ENCODE peak calls at places on chromosomes 1 and 21, in nine cellular contexts. H is A172; J is SK-MEL-5; M is NCI-H226; E is activated CD4-positive, alpha-beta T cell treated with anti-CD3 and anti-CD28 coated beads for 48 hours; B is H54; O is breast epithelium; W is neural progenitor cell; D is lower lobe of right lung. N is an unnamed sample.

GRCh38 chr1:166307261-166308188 is 140.7 kb upstream of the FAM78B start:
- DNase-seq in H (no peak), J (no peak), M (no peak), E (no peak), B (no peak), O (no peak), W (no peak), D (no peak), N (no peak)

GRCh38 chr1:23591460-23592208 is 32.3 kb upstream of the ID3 start:
- DNase-seq in H (no peak), J (no peak), M (no peak), E (peak), B (no peak), O (no peak), W (no peak), D (no peak), N (peak)

GRCh38 chr1:3836421-3836820 is 20.6 kb downstream of the CEP104 start:
- DNase-seq in H (peak), J (no peak), M (no peak), E (no peak), B (no peak), O (no peak), W (no peak), D (no peak), N (no peak)

GRCh38 chr1:11341881-11342552 is 69.0 kb downstream of the UBIAD1 start:
- DNase-seq in H (no peak), J (no peak), M (no peak), E (no peak), B (no peak), O (no peak), W (no peak), D (no peak), N (no peak)

GRCh38 chr21:42153746-42154145 is 65.2 kb upstream of the ABCG1 start:
- DNase-seq in H (no peak), J (no peak), M (no peak), E (no peak), B (no peak), O (no peak), W (no peak), D (no peak), N (no peak)

GRCh38 chr1:198472997-198473396 is 67.5 kb downstream of the ATP6V1G3 start:
- DNase-seq in H (no peak), J (no peak), M (no peak), E (no peak), B (no peak), O (no peak), W (no peak), D (no peak), N (no peak)

GRCh38 chr21:34042735-34043134 is 30.6 kb upstream of the MRPS6 start:
- DNase-seq in H (no peak), J (no peak), M (no peak), E (no peak), B (no peak), O (no peak), W (no peak), D (no peak), N (no peak)

GRCh38 chr1:6287431-6287886 is 26.6 kb upstream of the GPR153 start:
- DNase-seq in H (no peak), J (no peak), M (no peak), E (no peak), B (no peak), O (no peak), W (no peak), D (no peak), N (no peak)

GRCh38 chr21:45228656-45229240 is 58.9 kb downstream of the POFUT2 start:
- DNase-seq in H (peak), J (no peak), M (peak), E (no peak), B (no peak), O (no peak), W (no peak), D (no peak), N (no peak)

GRCh38 chr1:178354816-178355215 is 141.9 kb downstream of the CLEC20A start:
- DNase-seq in H (peak), J (no peak), M (peak), E (no peak), B (no peak), O (no peak), W (no peak), D (no peak), N (no peak)

GRCh38 chr1:214493126-214493796 is 58.1 kb downstream of the PTPN14 start:
- DNase-seq in H (no peak), J (no peak), M (no peak), E (no peak), B (no peak), O (no peak), W (no peak), D (no peak), N (no peak)

GRCh38 chr1:21906173-21907078 is 30.7 kb downstream of the HSPG2 start:
- DNase-seq in H (no peak), J (no peak), M (no peak), E (no peak), B (no peak), O (peak), W (no peak), D (no peak), N (no peak)

GRCh38 chr1:19872190-19872589 is 10.0 kb upstream of the OTUD3 start:
- DNase-seq in H (no peak), J (peak), M (no peak), E (no peak), B (no peak), O (peak), W (no peak), D (no peak), N (peak)

GRCh38 chr21:26753822-26754221 is 91.4 kb downstream of the ADAMTS1 start:
- DNase-seq in H (no peak), J (no peak), M (no peak), E (no peak), B (no peak), O (no peak), W (no peak), D (no peak), N (no peak)

GRCh38 chr1:115826642-115827041 is 14.3 kb downstream of the NHLH2 start:
- DNase-seq in H (no peak), J (no peak), M (no peak), E (no peak), B (no peak), O (no peak), W (no peak), D (no peak), N (no peak)

GRCh38 chr1:7954683-7955082 is 6.8 kb upstream of the PARK7 start:
- DNase-seq in H (no peak), J (no peak), M (no peak), E (no peak), B (no peak), O (no peak), W (no peak), D (no peak), N (no peak)

GRCh38 chr1:47252369-47252768 is 20.3 kb upstream of the TAL1 start:
- DNase-seq in H (no peak), J (no peak), M (no peak), E (no peak), B (no peak), O (no peak), W (no peak), D (no peak), N (no peak)

GRCh38 chr1:27527223-27527856 is 37.4 kb upstream of the WASF2 start:
- DNase-seq in H (no peak), J (no peak), M (no peak), E (peak), B (no peak), O (peak), W (peak), D (peak), N (peak)

GRCh38 chr1:174769961-174770549 is 229.7 kb upstream of the CACYBP start:
- DNase-seq in H (peak), J (peak), M (no peak), E (no peak), B (peak), O (no peak), W (peak), D (no peak), N (no peak)

GRCh38 chr1:108199231-108199657 is 899 bp downstream of the SLC25A24 start:
- DNase-seq in H (peak), J (peak), M (peak), E (no peak), B (peak), O (no peak), W (peak), D (no peak), N (peak)

GRCh38 chr1:201712387-201713092 is 116.4 kb upstream of the IPO9 start:
- DNase-seq in H (no peak), J (no peak), M (no peak), E (no peak), B (no peak), O (no peak), W (no peak), D (no peak), N (no peak)

GRCh38 chr1:236204656-236205055 is 62.3 kb downstream of the GPR137B start:
- DNase-seq in H (no peak), J (peak), M (no peak), E (no peak), B (no peak), O (no peak), W (peak), D (no peak), N (no peak)

GRCh38 chr1:180366386-180367068 is 135.8 kb downstream of the ACBD6 start:
- DNase-seq in H (no peak), J (no peak), M (no peak), E (no peak), B (no peak), O (no peak), W (no peak), D (no peak), N (no peak)

GRCh38 chr1:37629008-37629407 is 5.7 kb downstream of the RSPO1 start:
- DNase-seq in H (no peak), J (no peak), M (no peak), E (no peak), B (no peak), O (no peak), W (peak), D (no peak), N (no peak)

GRCh38 chr1:32889731-32890278 is 3.5 kb downstream of the HPCA start:
- DNase-seq in H (no peak), J (no peak), M (no peak), E (no peak), B (no peak), O (no peak), W (no peak), D (no peak), N (no peak)

GRCh38 chr1:225447649-225448048 is 19.8 kb upstream of the LBR start:
- DNase-seq in H (no peak), J (no peak), M (no peak), E (no peak), B (no peak), O (no peak), W (no peak), D (no peak), N (no peak)

GRCh38 chr1:231626535-231626950 is at the start of gene DISC1:
- DNase-seq in H (peak), J (peak), M (peak), E (peak), B (peak), O (peak), W (peak), D (peak), N (peak)

N was measured in Peyer's patch.